ENCODE peak calls at places on chromosomes 5 and 9, in four cellular contexts. L is HEK293T, G is esophagus squamous epithelium, U is T-helper 2 cell. I is an unnamed sample.
A peak's percentile ranks its signal among the peaks of the same experiment; 100 is the strongest.

GRCh38 chr9:4463824-4464223 is 26.4 kb upstream of the SLC1A1 start:
- DNase-seq in U (no peak), G (no peak), L (no peak), I (no peak)

GRCh38 chr9:91102269-91102668 is 259.4 kb downstream of the AUH start:
- DNase-seq in U (no peak), L (no peak), G (no peak), I (no peak)

GRCh38 chr5:35753500-35753899 is 103.2 kb upstream of the IL7R start:
- DNase-seq in L (no peak), U (no peak), G (no peak), I (no peak)

GRCh38 chr5:132060501-132061161 is at the start of gene IL3:
- DNase-seq in U (peak; percentile 4), G (no peak), L (no peak), I (no peak)

GRCh38 chr9:133999866-134000265 is 7.7 kb upstream of the VAV2 start:
- DNase-seq in L (no peak), G (no peak), U (no peak), I (no peak)

GRCh38 chr9:72305102-72305546 is 59.9 kb downstream of the ZFAND5 start:
- DNase-seq in L (peak; percentile 69), G (peak; percentile 24), U (no peak), I (no peak)

GRCh38 chr5:17440766-17441165 is 57.3 kb upstream of the TAF11L2 start:
- DNase-seq in L (no peak), G (no peak), U (no peak), I (no peak)

GRCh38 chr9:34362614-34363013 is 14.1 kb downstream of the MYORG start:
- DNase-seq in G (no peak), L (no peak), U (no peak), I (no peak)

GRCh38 chr5:135915466-135916001 is 19.9 kb upstream of the IL9 start:
- DNase-seq in L (no peak), G (no peak), U (no peak), I (no peak)

GRCh38 chr9:127950513-127951210 is 13.0 kb upstream of the DPM2 start:
- DNase-seq in L (no peak), U (no peak), G (no peak), I (no peak)